ENCODE peak calls at places on chromosomes 5 and 9, in eight cellular contexts. One of them, this sample, is unnamed. For H3K4me1, the result is how much of the 10 kb centered on the place peaks cover.

GRCh38 chr9:127755558-127756060 is 20.5 kb upstream of the TOR2A start:
- DNase-seq in MM.1S: no peak
- DNase-seq in mammary epithelial cell: no peak
- DNase-seq in keratinocyte: no peak
- DNase-seq in neuronal stem cell: no peak
- DNase-seq in fibroblast of lung: no peak
- DNase-seq in GM23338: no peak
- DNase-seq in IMR-90: no peak
- DNase-seq in this sample: no peak

GRCh38 chr5:137688248-137688840 is 47.5 kb downstream of the KLHL3 start:
- DNase-seq in MM.1S: no peak
- DNase-seq in mammary epithelial cell: no peak
- DNase-seq in keratinocyte: no peak
- DNase-seq in neuronal stem cell: no peak
- DNase-seq in fibroblast of lung: no peak
- DNase-seq in GM23338: no peak
- DNase-seq in IMR-90: peak
- DNase-seq in this sample: no peak

GRCh38 chr9:133403766-133404439 is 13.9 kb downstream of the REXO4 start:
- DNase-seq in MM.1S: no peak
- DNase-seq in mammary epithelial cell: peak
- DNase-seq in keratinocyte: peak
- DNase-seq in neuronal stem cell: no peak
- DNase-seq in fibroblast of lung: no peak
- DNase-seq in GM23338: peak
- DNase-seq in IMR-90: no peak
- DNase-seq in this sample: no peak

GRCh38 chr5:132385321-132386105 is 16.0 kb downstream of the SLC22A5 start:
- DNase-seq in MM.1S: peak
- DNase-seq in mammary epithelial cell: peak
- DNase-seq in keratinocyte: no peak
- DNase-seq in neuronal stem cell: no peak
- DNase-seq in fibroblast of lung: peak
- DNase-seq in GM23338: peak
- DNase-seq in IMR-90: peak
- DNase-seq in this sample: peak

GRCh38 chr9:78462616-78463015 is 165.7 kb downstream of the PSAT1 start:
- DNase-seq in MM.1S: no peak
- DNase-seq in mammary epithelial cell: peak
- DNase-seq in keratinocyte: no peak
- DNase-seq in neuronal stem cell: no peak
- DNase-seq in fibroblast of lung: no peak
- DNase-seq in GM23338: no peak
- DNase-seq in IMR-90: peak
- DNase-seq in this sample: peak

GRCh38 chr5:168168978-168169696 is 122.3 kb upstream of the WWC1 start:
- DNase-seq in MM.1S: no peak
- DNase-seq in mammary epithelial cell: no peak
- DNase-seq in keratinocyte: no peak
- DNase-seq in neuronal stem cell: no peak
- DNase-seq in fibroblast of lung: no peak
- DNase-seq in GM23338: no peak
- DNase-seq in IMR-90: no peak
- DNase-seq in this sample: no peak

GRCh38 chr5:173010021-173010420 is 26.4 kb downstream of the ATP6V0E1 start:
- DNase-seq in MM.1S: no peak
- DNase-seq in mammary epithelial cell: peak
- DNase-seq in keratinocyte: no peak
- DNase-seq in neuronal stem cell: no peak
- DNase-seq in fibroblast of lung: peak
- DNase-seq in GM23338: no peak
- DNase-seq in IMR-90: peak
- DNase-seq in this sample: peak

GRCh38 chr9:27183701-27184100 is 74.7 kb downstream of the TEK start:
- DNase-seq in MM.1S: no peak
- DNase-seq in mammary epithelial cell: peak
- DNase-seq in keratinocyte: no peak
- DNase-seq in neuronal stem cell: no peak
- DNase-seq in fibroblast of lung: peak
- DNase-seq in GM23338: no peak
- DNase-seq in IMR-90: peak
- DNase-seq in this sample: peak

GRCh38 chr5:155258139-155258538 is 244.6 kb downstream of the KIF4B start:
- DNase-seq in MM.1S: no peak
- DNase-seq in mammary epithelial cell: no peak
- DNase-seq in keratinocyte: no peak
- DNase-seq in neuronal stem cell: no peak
- DNase-seq in fibroblast of lung: no peak
- DNase-seq in GM23338: no peak
- DNase-seq in IMR-90: no peak
- DNase-seq in this sample: no peak

GRCh38 chr5:2995667-2996066 is 244.2 kb upstream of the IRX2 start:
- DNase-seq in MM.1S: no peak
- DNase-seq in mammary epithelial cell: no peak
- DNase-seq in keratinocyte: no peak
- DNase-seq in neuronal stem cell: no peak
- DNase-seq in fibroblast of lung: no peak
- DNase-seq in GM23338: no peak
- DNase-seq in IMR-90: no peak
- DNase-seq in this sample: no peak

GRCh38 chr5:126568206-126568755 is 26.7 kb downstream of the ALDH7A1 start:
- DNase-seq in MM.1S: no peak
- DNase-seq in mammary epithelial cell: no peak
- DNase-seq in keratinocyte: no peak
- DNase-seq in neuronal stem cell: no peak
- DNase-seq in fibroblast of lung: no peak
- DNase-seq in GM23338: peak
- DNase-seq in IMR-90: no peak
- DNase-seq in this sample: no peak

GRCh38 chr5:1510151-1510561 is 13.6 kb downstream of the LPCAT1 start:
- DNase-seq in MM.1S: no peak
- DNase-seq in mammary epithelial cell: no peak
- DNase-seq in keratinocyte: no peak
- DNase-seq in neuronal stem cell: no peak
- DNase-seq in fibroblast of lung: no peak
- DNase-seq in GM23338: no peak
- DNase-seq in IMR-90: no peak
- DNase-seq in this sample: no peak

GRCh38 chr9:86925686-86926085 is 21.6 kb downstream of the GAS1 start:
- DNase-seq in MM.1S: no peak
- DNase-seq in mammary epithelial cell: no peak
- DNase-seq in keratinocyte: no peak
- DNase-seq in neuronal stem cell: no peak
- DNase-seq in fibroblast of lung: no peak
- DNase-seq in GM23338: no peak
- DNase-seq in IMR-90: peak
- DNase-seq in this sample: peak

GRCh38 chr5:119694284-119694683 is 64.9 kb downstream of the FAM170A start:
- DNase-seq in MM.1S: no peak
- DNase-seq in mammary epithelial cell: no peak
- DNase-seq in keratinocyte: no peak
- DNase-seq in neuronal stem cell: no peak
- DNase-seq in fibroblast of lung: no peak
- DNase-seq in GM23338: no peak
- DNase-seq in IMR-90: no peak
- DNase-seq in this sample: no peak

GRCh38 chr5:150762216-150762615 is 3.4 kb upstream of the DCTN4 start:
- DNase-seq in MM.1S: no peak
- DNase-seq in mammary epithelial cell: no peak
- DNase-seq in keratinocyte: no peak
- DNase-seq in neuronal stem cell: no peak
- DNase-seq in fibroblast of lung: no peak
- DNase-seq in GM23338: no peak
- DNase-seq in IMR-90: no peak
- DNase-seq in this sample: no peak

GRCh38 chr5:156396063-156396829 is 69.3 kb downstream of the SGCD start:
- DNase-seq in MM.1S: no peak
- DNase-seq in mammary epithelial cell: no peak
- DNase-seq in keratinocyte: no peak
- DNase-seq in neuronal stem cell: no peak
- DNase-seq in fibroblast of lung: no peak
- DNase-seq in GM23338: no peak
- DNase-seq in IMR-90: peak
- DNase-seq in this sample: no peak

DNA sequence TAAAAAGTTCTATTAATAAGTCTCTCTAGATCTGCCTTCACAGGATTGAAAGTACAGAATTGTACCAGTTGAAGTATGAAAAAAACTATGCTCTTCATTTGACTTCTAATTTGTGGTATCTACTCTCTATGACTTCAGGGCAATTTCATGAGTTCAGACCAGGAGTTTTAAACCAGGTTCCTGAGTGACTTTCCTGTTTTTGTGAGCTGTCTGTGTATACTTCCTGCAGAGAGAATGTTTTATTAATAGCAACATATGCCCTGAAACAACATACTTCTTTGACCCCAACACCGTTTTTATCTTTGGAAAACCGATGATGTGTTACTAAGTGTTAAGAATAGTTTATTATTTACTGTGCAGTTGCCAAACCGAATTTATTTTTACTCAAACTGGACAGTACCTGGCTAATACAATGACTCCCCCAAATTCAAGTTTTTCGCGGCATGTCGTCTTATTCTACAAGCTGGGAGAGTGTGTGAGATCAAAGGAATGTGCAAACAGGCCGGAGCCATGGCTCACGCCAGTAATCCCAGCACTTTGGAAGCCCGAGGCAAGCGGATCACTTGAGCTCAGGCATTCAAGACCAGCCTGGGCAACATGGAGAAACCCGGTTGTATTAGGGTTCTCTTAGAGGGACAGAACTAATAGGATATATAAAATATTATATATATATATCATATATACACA is 58.7 kb upstream of the ERBIN start:
- DNase-seq in MM.1S: no peak
- DNase-seq in mammary epithelial cell: no peak
- DNase-seq in keratinocyte: no peak
- DNase-seq in neuronal stem cell: no peak
- DNase-seq in fibroblast of lung: no peak
- DNase-seq in GM23338: no peak
- DNase-seq in IMR-90: peak
- DNase-seq in this sample: peak
- H3K4me3 ChIP-seq in MM.1S: no peak
- H3K4me3 ChIP-seq in mammary epithelial cell: no peak
- H3K4me3 ChIP-seq in keratinocyte: no peak
- H3K4me3 ChIP-seq in neuronal stem cell: no peak
- H3K4me3 ChIP-seq in fibroblast of lung: no peak
- H3K4me3 ChIP-seq in GM23338: no peak
- H3K4me3 ChIP-seq in IMR-90: no peak
- H3K4me3 ChIP-seq in this sample: no peak

DNA sequence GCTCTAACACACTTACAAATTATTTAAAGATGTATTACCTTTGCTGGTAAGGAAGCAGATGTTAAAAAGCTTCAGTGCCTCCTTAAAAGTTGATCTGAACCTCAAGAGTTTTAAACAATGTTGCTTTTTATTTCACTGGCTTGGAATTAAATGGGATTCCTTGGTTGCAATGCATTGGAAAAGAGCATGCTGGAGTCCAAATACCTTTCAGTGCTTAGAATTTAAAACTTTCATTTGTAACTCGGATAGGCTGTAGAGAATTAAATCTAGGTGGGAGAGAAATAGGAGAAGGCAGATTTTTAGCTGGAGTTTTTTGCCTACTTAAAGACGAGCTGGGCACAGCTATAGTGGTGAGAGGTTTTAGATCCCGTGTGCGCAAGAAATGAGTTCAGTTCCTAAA is 129.0 kb downstream of the SPATA31D1 start:
- DNase-seq in MM.1S: no peak
- DNase-seq in mammary epithelial cell: no peak
- DNase-seq in keratinocyte: no peak
- DNase-seq in neuronal stem cell: no peak
- DNase-seq in fibroblast of lung: no peak
- DNase-seq in GM23338: no peak
- DNase-seq in IMR-90: no peak
- DNase-seq in this sample: peak
- H3K4me1 ChIP-seq in MM.1S: under half
- H3K4me1 ChIP-seq in mammary epithelial cell: under half
- H3K4me1 ChIP-seq in keratinocyte: under half
- H3K4me1 ChIP-seq in neuronal stem cell: under half
- H3K4me1 ChIP-seq in fibroblast of lung: under half
- H3K4me1 ChIP-seq in GM23338: under half
- H3K4me1 ChIP-seq in IMR-90: under half
- H3K4me1 ChIP-seq in this sample: under half

GRCh38 chr5:72747826-72748225 is 68.6 kb upstream of the TNPO1 start:
- DNase-seq in MM.1S: no peak
- DNase-seq in mammary epithelial cell: no peak
- DNase-seq in keratinocyte: no peak
- DNase-seq in neuronal stem cell: no peak
- DNase-seq in fibroblast of lung: no peak
- DNase-seq in GM23338: no peak
- DNase-seq in IMR-90: no peak
- DNase-seq in this sample: no peak
- H2AFZ ChIP-seq in MM.1S: no peak
- H2AFZ ChIP-seq in mammary epithelial cell: no peak
- H2AFZ ChIP-seq in keratinocyte: no peak
- H2AFZ ChIP-seq in neuronal stem cell: no peak
- H2AFZ ChIP-seq in fibroblast of lung: no peak
- H2AFZ ChIP-seq in GM23338: no peak
- H2AFZ ChIP-seq in IMR-90: no peak
- H2AFZ ChIP-seq in this sample: no peak

GRCh38 chr9:16726718-16727451 is 143.6 kb downstream of the BNC2 start:
- DNase-seq in MM.1S: peak
- DNase-seq in mammary epithelial cell: peak
- DNase-seq in keratinocyte: no peak
- DNase-seq in neuronal stem cell: peak
- DNase-seq in fibroblast of lung: peak
- DNase-seq in GM23338: peak
- DNase-seq in IMR-90: peak
- DNase-seq in this sample: peak
- H3K4me3 ChIP-seq in MM.1S: peak
- H3K4me3 ChIP-seq in mammary epithelial cell: peak
- H3K4me3 ChIP-seq in keratinocyte: peak
- H3K4me3 ChIP-seq in neuronal stem cell: peak
- H3K4me3 ChIP-seq in fibroblast of lung: peak
- H3K4me3 ChIP-seq in GM23338: peak
- H3K4me3 ChIP-seq in IMR-90: peak
- H3K4me3 ChIP-seq in this sample: peak